ENCODE peak calls at places on chromosomes 6 and 20, in seven cellular contexts. F, Y, D, A, V, U and G are unnamed samples.
A peak's percentile ranks its signal among the peaks of the same experiment; 100 is the strongest.

GRCh38 chr6:100346203-100346602 is 118.5 kb downstream of the SIM1 start:
- DNase-seq in V (no peak), A (no peak), Y (no peak), F (no peak), U (no peak), D (no peak), G (no peak)

GRCh38 chr20:59205044-59205443 is 41.4 kb downstream of the ZNF831 start:
- DNase-seq in V (no peak), Y (no peak), D (no peak), F (no peak), U (no peak), A (no peak), G (peak; percentile 86)

GRCh38 chr20:34997774-34998173 is 42.1 kb downstream of the MYH7B start:
- DNase-seq in Y (no peak), F (no peak), U (no peak), D (no peak), V (no peak), A (no peak), G (no peak)

GRCh38 chr6:33202799-33203198 is 1.7 kb upstream of the HSD17B8 start:
- DNase-seq in Y (no peak), V (no peak), D (no peak), U (no peak), F (no peak), A (no peak), G (no peak)

GRCh38 chr6:13288481-13288880 is 39.9 kb downstream of the TBC1D7 start:
- DNase-seq in F (no peak), V (no peak), Y (no peak), A (no peak), D (no peak), U (no peak), G (peak; percentile 22)

GRCh38 chr20:58150772-58151171 is 77.7 kb downstream of the ANKRD60 start:
- DNase-seq in V (no peak), D (peak; percentile 18), U (no peak), A (no peak), Y (peak; percentile 19), F (no peak), G (peak; percentile 87)

GRCh38 chr20:45097485-45098095 is 3.3 kb downstream of the KCNS1 start:
- DNase-seq in A (peak; percentile 35), Y (peak; percentile 74), F (no peak), V (no peak), D (peak; percentile 30), U (no peak), G (no peak)

GRCh38 chr6:125957845-125958244 is 1.3 kb downstream of the HINT3 start:
- DNase-seq in U (no peak), V (no peak), A (no peak), D (no peak), Y (peak; percentile 22), F (no peak), G (no peak)

GRCh38 chr6:28496099-28496779 is 19.4 kb downstream of the GPX6 start:
- DNase-seq in A (no peak), U (no peak), D (no peak), V (no peak), F (no peak), Y (no peak), G (peak; percentile 22)